ENCODE peak calls at places on chromosomes 6 and 20, in eight cellular contexts. I, C, M, R, J, T, D and U are unnamed samples.

GRCh38 chr20:63518351-63518861 is 2.2 kb upstream of the PPDPF start:
- DNase-seq in T (no peak), R (no peak), D (no peak), M (no peak), I (peak), J (no peak), C (no peak), U (no peak)

GRCh38 chr20:34532751-34533150 is 16.5 kb downstream of the DYNLRB1 start:
- DNase-seq in R (no peak), J (no peak), T (no peak), C (no peak), D (no peak), M (no peak), I (no peak), U (no peak)

GRCh38 chr6:37588745-37589139 is 89.0 kb upstream of the CCDC167 start:
- DNase-seq in R (no peak), M (no peak), I (no peak), D (no peak), C (no peak), T (no peak), J (no peak), U (no peak)

GRCh38 chr20:57611605-57612311 is 8.5 kb downstream of the ZBP1 start:
- DNase-seq in D (no peak), R (no peak), J (no peak), T (no peak), I (no peak), C (no peak), M (no peak), U (no peak)

GRCh38 chr20:37575884-37576283 is 48.2 kb upstream of the BLCAP start:
- DNase-seq in D (no peak), M (no peak), T (no peak), J (no peak), R (no peak), I (no peak), C (no peak), U (peak)

GRCh38 chr6:161264181-161264580 is 9.7 kb downstream of the AGPAT4 start:
- DNase-seq in R (no peak), I (no peak), J (no peak), C (no peak), T (no peak), M (no peak), D (no peak), U (no peak)

GRCh38 chr6:14337157-14337556 is 219.6 kb downstream of the CD83 start:
- DNase-seq in M (no peak), R (no peak), I (no peak), C (peak), D (no peak), J (no peak), T (no peak), U (no peak)

GRCh38 chr6:38799529-38800184 is 84.5 kb downstream of the DNAH8 start:
- DNase-seq in J (no peak), C (no peak), M (no peak), R (no peak), I (no peak), T (no peak), D (no peak), U (no peak)

GRCh38 chr6:131789219-131789618 is 18.6 kb upstream of the ENPP1 start:
- DNase-seq in C (peak), I (no peak), D (no peak), M (no peak), T (no peak), R (no peak), J (no peak), U (no peak)

GRCh38 chr6:84082693-84083265 is 49.2 kb downstream of the MRAP2 start:
- DNase-seq in D (no peak), J (no peak), M (no peak), C (no peak), R (no peak), T (no peak), I (no peak), U (no peak)

GRCh38 chr6:36762123-36762522 is 64.5 kb downstream of the RAB44 start:
- DNase-seq in M (no peak), R (no peak), D (no peak), I (no peak), C (no peak), T (no peak), J (no peak), U (no peak)

DNA sequence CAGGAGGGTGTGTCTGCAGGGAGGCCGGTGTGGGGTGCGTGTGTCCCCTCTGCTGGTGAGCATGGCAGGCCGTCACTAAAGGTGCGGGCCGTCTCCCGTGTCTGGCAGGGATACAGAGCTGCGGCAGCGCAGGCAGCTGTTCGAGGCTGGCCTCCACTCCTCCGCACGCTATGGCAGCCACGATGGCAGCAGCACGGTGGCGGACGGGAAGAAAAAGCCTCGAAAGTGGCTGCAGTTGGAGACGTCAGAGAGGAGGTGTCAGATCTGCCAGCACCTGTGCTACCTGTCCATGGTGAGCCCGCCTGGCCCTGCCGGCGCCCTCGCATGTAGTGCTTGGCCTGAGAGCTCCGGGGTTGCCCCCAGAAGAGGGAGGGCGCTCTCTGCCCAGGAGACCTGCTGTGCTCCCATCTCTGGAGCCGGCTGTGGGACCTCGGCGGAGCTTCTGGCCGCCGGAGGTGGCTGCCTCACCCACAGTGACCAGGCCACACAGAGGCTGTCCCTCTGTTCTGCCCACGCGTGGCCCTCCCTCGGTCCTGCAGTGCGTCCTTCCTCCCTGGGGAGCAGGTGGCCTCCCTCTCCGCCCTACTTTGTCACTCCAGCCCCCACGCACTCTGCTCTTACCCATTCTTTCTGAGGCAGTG is 149.6 kb downstream of the DTNBP1 start:
- DNase-seq in R (no peak), J (no peak), T (no peak), D (no peak), I (no peak), C (no peak), M (no peak), U (no peak)
- TF ChIP-seq CTCF in R (no peak), J (no peak), T (no peak), D (no peak), I (no peak), C (no peak), M (no peak), U (no peak)

GRCh38 chr20:17889226-17889625 is 79.4 kb downstream of the SNX5 start:
- DNase-seq in R (no peak), C (no peak), J (no peak), D (no peak), T (no peak), M (no peak), I (no peak), U (no peak)
- TF ChIP-seq CTCF in R (no peak), C (no peak), J (no peak), D (no peak), T (peak), M (peak), I (no peak), U (no peak)

DNA sequence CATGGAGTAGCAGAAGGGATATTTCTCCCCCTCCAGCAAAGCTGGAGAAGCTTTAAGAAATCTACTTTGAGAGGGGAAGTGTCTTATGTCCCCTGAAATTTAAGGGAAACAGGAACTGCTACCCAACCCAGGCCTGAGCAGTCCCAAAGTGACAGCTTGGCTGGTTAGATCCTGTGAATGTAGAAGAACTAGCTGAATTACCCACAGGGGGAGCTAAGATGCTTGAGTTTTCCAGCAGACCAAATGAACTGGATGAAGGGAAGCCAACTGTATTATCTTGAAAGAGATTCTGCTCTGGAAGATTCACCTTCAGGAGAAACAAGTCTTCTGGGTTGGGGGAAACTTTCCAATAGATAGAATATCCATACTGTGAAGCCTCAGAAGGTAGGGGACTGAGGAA is 303.3 kb upstream of the MMS22L start:
- DNase-seq in C (peak), M (no peak), J (no peak), I (no peak), R (no peak), D (no peak), T (peak), U (peak)
- TF ChIP-seq CTCF in C (peak), M (peak), J (no peak), I (peak), R (no peak), D (no peak), T (peak), U (peak)

GRCh38 chr6:170371588-170371987 is 65.0 kb downstream of the FAM120B start:
- DNase-seq in R (no peak), M (no peak), C (peak), I (no peak), J (no peak), D (no peak), T (no peak), U (no peak)
- TF ChIP-seq CTCF in R (no peak), M (no peak), C (no peak), I (no peak), J (no peak), D (no peak), T (no peak), U (no peak)